ENCODE peak calls at places on chromosomes 12 and 14, in six cellular contexts. One of them, this sample, is unnamed.

GRCh38 chr14:75002392-75003249 is at the start of gene EIF2B2:
- DNase-seq in HT1080: peak
- DNase-seq in activated naive CD4-positive, alpha-beta T cell: peak
- DNase-seq in spleen: peak
- DNase-seq in gastrocnemius medialis: peak
- DNase-seq in germinal center: peak
- DNase-seq in this sample: peak

GRCh38 chr12:4518106-4518728 is 20.5 kb upstream of the RAD51AP1 start:
- DNase-seq in HT1080: peak
- DNase-seq in activated naive CD4-positive, alpha-beta T cell: no peak
- DNase-seq in spleen: no peak
- DNase-seq in gastrocnemius medialis: no peak
- DNase-seq in germinal center: no peak
- DNase-seq in this sample: no peak

GRCh38 chr14:90398315-90398811 is 1.5 kb downstream of the CALM1 start:
- DNase-seq in HT1080: no peak
- DNase-seq in activated naive CD4-positive, alpha-beta T cell: peak
- DNase-seq in spleen: peak
- DNase-seq in gastrocnemius medialis: peak
- DNase-seq in germinal center: no peak
- DNase-seq in this sample: peak

GRCh38 chr12:77047341-77048202 is 17.8 kb downstream of the E2F7 start:
- DNase-seq in HT1080: no peak
- DNase-seq in activated naive CD4-positive, alpha-beta T cell: no peak
- DNase-seq in spleen: no peak
- DNase-seq in gastrocnemius medialis: no peak
- DNase-seq in germinal center: no peak
- DNase-seq in this sample: no peak

GRCh38 chr14:20683125-20683895 is 1.1 kb upstream of the RNASE4 start:
- DNase-seq in HT1080: peak
- DNase-seq in activated naive CD4-positive, alpha-beta T cell: peak
- DNase-seq in spleen: peak
- DNase-seq in gastrocnemius medialis: peak
- DNase-seq in germinal center: peak
- DNase-seq in this sample: peak

GRCh38 chr12:78918221-78918620 is 53.6 kb downstream of the SYT1 start:
- DNase-seq in HT1080: no peak
- DNase-seq in activated naive CD4-positive, alpha-beta T cell: no peak
- DNase-seq in spleen: no peak
- DNase-seq in gastrocnemius medialis: no peak
- DNase-seq in germinal center: no peak
- DNase-seq in this sample: no peak

GRCh38 chr12:33423706-33424105 is 15.9 kb downstream of the SYT10 start:
- DNase-seq in HT1080: no peak
- DNase-seq in activated naive CD4-positive, alpha-beta T cell: no peak
- DNase-seq in spleen: no peak
- DNase-seq in gastrocnemius medialis: no peak
- DNase-seq in germinal center: no peak
- DNase-seq in this sample: no peak

GRCh38 chr14:104113631-104114420 is 24.6 kb upstream of the KIF26A start:
- DNase-seq in HT1080: no peak
- DNase-seq in activated naive CD4-positive, alpha-beta T cell: no peak
- DNase-seq in spleen: peak
- DNase-seq in gastrocnemius medialis: no peak
- DNase-seq in germinal center: no peak
- DNase-seq in this sample: peak

GRCh38 chr12:52233462-52234141 is 559 bp downstream of the KRT7 start:
- DNase-seq in HT1080: no peak
- DNase-seq in activated naive CD4-positive, alpha-beta T cell: no peak
- DNase-seq in spleen: peak
- DNase-seq in gastrocnemius medialis: no peak
- DNase-seq in germinal center: no peak
- DNase-seq in this sample: no peak

GRCh38 chr12:113744802-113745395 is 221.2 kb downstream of the RBM19 start:
- DNase-seq in HT1080: no peak
- DNase-seq in activated naive CD4-positive, alpha-beta T cell: no peak
- DNase-seq in spleen: no peak
- DNase-seq in gastrocnemius medialis: no peak
- DNase-seq in germinal center: no peak
- DNase-seq in this sample: no peak

GRCh38 chr12:40227447-40227846 is 2.6 kb downstream of the LRRK2 start:
- DNase-seq in HT1080: no peak
- DNase-seq in activated naive CD4-positive, alpha-beta T cell: no peak
- DNase-seq in spleen: no peak
- DNase-seq in gastrocnemius medialis: no peak
- DNase-seq in germinal center: no peak
- DNase-seq in this sample: no peak